ENCODE peak calls at places on chromosomes 4 and X, in eight cellular contexts. F is Calu3, H is BJ, B is fibroblast of the aortic adventitia, G is fibroblast of lung, M is heart right ventricle, J is MCF 10A, P is glutamatergic neuron. O is an unnamed sample.
A peak's percentile ranks its signal among the peaks of the same experiment; 100 is the strongest.

GRCh38 chr4:102623622-102624021 is 122.5 kb downstream of the NFKB1 start:
- DNase-seq in F (peak; percentile 37), H (no peak), B (peak; percentile 67), G (peak; percentile 59), M (no peak), J (peak; percentile 48), P (no peak), O (peak; percentile 56)

GRCh38 chrX:146186540-146186939 is 368.9 kb downstream of the SLITRK2 start:
- DNase-seq in F (no peak), H (no peak), B (no peak), G (no peak), M (peak; percentile 9), J (peak; percentile 33), P (no peak), O (no peak)

GRCh38 chrX:149720021-149720689 is 8.3 kb downstream of the MAGEA11 start:
- DNase-seq in F (peak; percentile 7), H (no peak), B (no peak), G (no peak), M (no peak), J (no peak), P (no peak), O (no peak)

GRCh38 chr4:67327245-67327860 is 217.9 kb downstream of the CENPC start:
- DNase-seq in F (peak; percentile 49), H (no peak), B (peak; percentile 73), G (peak; percentile 47), M (no peak), J (peak; percentile 78), P (peak; percentile 71), O (peak; percentile 70)

GRCh38 chrX:45709381-45709780 is 508.7 kb upstream of the DIPK2B start:
- DNase-seq in F (no peak), H (no peak), B (no peak), G (no peak), M (no peak), J (no peak), P (no peak), O (peak; percentile 47)

GRCh38 chr4:68152411-68152810 is 22.7 kb upstream of the TMPRSS11F start:
- DNase-seq in F (no peak), H (no peak), B (peak; percentile 41), G (no peak), M (no peak), J (peak; percentile 67), P (no peak), O (peak; percentile 12)

GRCh38 chrX:66039916-66040315 is at the start of gene VSIG4:
- DNase-seq in F (no peak), H (no peak), B (no peak), G (no peak), M (no peak), J (no peak), P (no peak), O (no peak)

GRCh38 chr4:150078041-150078995 is at the start of gene DCLK2:
- DNase-seq in F (peak; percentile 33), H (peak; percentile 68), B (peak; percentile 92), G (peak; percentile 84), M (peak; percentile 88), J (peak; percentile 63), P (peak; percentile 82), O (peak; percentile 74)

GRCh38 chr4:175789632-175790031 is 22.4 kb downstream of the GPM6A start:
- DNase-seq in F (no peak), H (no peak), B (no peak), G (no peak), M (no peak), J (no peak), P (no peak), O (no peak)

GRCh38 chrX:46244451-46244850 is 300.8 kb downstream of the ZNF674 start:
- DNase-seq in F (no peak), H (no peak), B (peak; percentile 66), G (no peak), M (no peak), J (no peak), P (no peak), O (no peak)

GRCh38 chr4:1411436-1412375 is 5.5 kb upstream of the NKX1-1 start:
- DNase-seq in F (no peak), H (no peak), B (no peak), G (no peak), M (no peak), J (no peak), P (peak; percentile 22), O (no peak)

GRCh38 chr4:472881-473574 is 25.9 kb downstream of the ZNF721 start:
- DNase-seq in F (no peak), H (no peak), B (peak; percentile 11), G (peak; percentile 19), M (no peak), J (peak; percentile 11), P (peak; percentile 32), O (peak; percentile 17)

GRCh38 chr4:112167790-112168189 is 22.5 kb downstream of the FAM241A start:
- DNase-seq in F (no peak), H (no peak), B (no peak), G (no peak), M (no peak), J (no peak), P (no peak), O (peak; percentile 21)

GRCh38 chrX:16867947-16868346 is 2.2 kb downstream of the RBBP7 start:
- DNase-seq in F (no peak), H (no peak), B (no peak), G (no peak), M (no peak), J (no peak), P (no peak), O (no peak)

GRCh38 chr4:77022581-77023133 is 53.1 kb downstream of the CCNI start:
- DNase-seq in F (no peak), H (peak; percentile 71), B (peak; percentile 80), G (no peak), M (no peak), J (no peak), P (peak; percentile 55), O (peak; percentile 81)

GRCh38 chr4:152165146-152165545 is 370.7 kb downstream of the FBXW7 start:
- DNase-seq in F (no peak), H (peak; percentile 2), B (no peak), G (no peak), M (no peak), J (no peak), P (no peak), O (no peak)

GRCh38 chrX:77415161-77415560 is 32.0 kb upstream of the FGF16 start:
- DNase-seq in F (no peak), H (no peak), B (peak; percentile 82), G (no peak), M (no peak), J (no peak), P (no peak), O (peak; percentile 6)

GRCh38 chr4:73487233-73487632 is 5.7 kb downstream of the AFM start:
- DNase-seq in F (no peak), H (no peak), B (no peak), G (no peak), M (no peak), J (no peak), P (no peak), O (no peak)

GRCh38 chr4:2949782-2950125 is 13.5 kb downstream of the NOP14 start:
- DNase-seq in F (no peak), H (no peak), B (no peak), G (no peak), M (no peak), J (no peak), P (no peak), O (no peak)

GRCh38 chrX:68658530-68658929 is 11.1 kb downstream of the STARD8 start:
- DNase-seq in F (no peak), H (no peak), B (no peak), G (peak; percentile 70), M (peak; percentile 58), J (no peak), P (peak; percentile 20), O (peak; percentile 57)

GRCh38 chr4:141933978-141934377 is 297.6 kb downstream of the IL15 start:
- DNase-seq in F (no peak), H (no peak), B (no peak), G (no peak), M (no peak), J (peak; percentile 6), P (no peak), O (no peak)

DNA sequence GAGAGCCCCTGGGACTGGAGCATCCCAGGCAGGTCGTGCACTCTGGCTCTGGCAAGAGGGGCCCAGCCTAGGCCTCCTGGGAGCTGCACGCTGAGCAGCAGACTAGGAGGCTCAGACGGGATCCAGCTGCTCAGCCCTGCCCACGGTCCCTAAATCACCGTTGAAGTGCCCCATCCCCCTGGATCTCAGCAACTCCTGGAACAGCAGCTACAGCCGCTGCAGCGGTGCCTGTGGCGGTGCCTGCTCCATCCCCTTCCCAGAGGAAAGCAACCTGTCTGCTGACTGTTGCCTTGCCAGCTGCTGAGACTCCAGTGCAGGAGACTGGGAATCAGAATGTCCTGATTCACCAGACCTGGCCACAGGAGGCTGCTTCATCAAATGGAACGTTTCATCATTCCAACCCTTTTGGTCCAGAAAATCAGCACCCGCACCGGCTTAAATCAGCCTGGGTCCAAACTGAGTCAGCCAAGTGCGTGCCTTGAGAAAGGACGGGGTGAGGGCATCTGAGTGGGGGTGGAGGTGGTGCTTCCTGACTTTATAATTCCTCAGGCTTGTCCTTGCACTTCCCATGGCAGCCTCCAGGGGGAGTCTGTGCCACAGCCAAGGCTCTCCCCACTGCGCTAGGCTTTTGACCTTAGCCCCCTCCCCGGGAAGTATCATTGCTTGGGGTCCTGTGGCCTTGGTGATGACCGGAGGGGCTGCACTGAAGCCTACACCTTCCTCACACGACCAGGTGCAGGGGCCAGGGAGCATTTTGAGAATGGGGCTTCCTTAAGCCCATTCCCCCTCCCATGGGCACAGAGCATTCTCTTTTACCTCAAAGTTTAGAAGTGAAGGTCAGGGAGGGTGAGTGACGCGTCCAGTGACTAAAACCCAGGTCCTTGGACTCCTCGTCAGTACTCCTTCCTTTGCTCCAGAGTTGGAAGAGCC is 6.5 kb downstream of the ZNF185 start:
- DNase-seq in F (peak; percentile 61), H (no peak), B (peak; percentile 48), G (peak; percentile 46), M (peak; percentile 22), J (peak; percentile 60), P (peak; percentile 66), O (peak; percentile 58)
- TF ChIP-seq CTCF in F (peak; percentile 66), H (peak; percentile 81), B (peak; percentile 84), G (peak; percentile 68), M (peak; percentile 61), J (peak; percentile 68), P (peak; percentile 81), O (peak; percentile 85)

GRCh38 chr4:183838987-183839712 is 66.0 kb upstream of the STOX2 start:
- DNase-seq in F (no peak), H (no peak), B (peak; percentile 42), G (peak; percentile 53), M (no peak), J (peak; percentile 43), P (no peak), O (peak; percentile 32)
- TF ChIP-seq CTCF in F (no peak), H (no peak), B (no peak), G (peak; percentile 34), M (peak; percentile 41), J (peak; percentile 31), P (no peak), O (no peak)

DNA sequence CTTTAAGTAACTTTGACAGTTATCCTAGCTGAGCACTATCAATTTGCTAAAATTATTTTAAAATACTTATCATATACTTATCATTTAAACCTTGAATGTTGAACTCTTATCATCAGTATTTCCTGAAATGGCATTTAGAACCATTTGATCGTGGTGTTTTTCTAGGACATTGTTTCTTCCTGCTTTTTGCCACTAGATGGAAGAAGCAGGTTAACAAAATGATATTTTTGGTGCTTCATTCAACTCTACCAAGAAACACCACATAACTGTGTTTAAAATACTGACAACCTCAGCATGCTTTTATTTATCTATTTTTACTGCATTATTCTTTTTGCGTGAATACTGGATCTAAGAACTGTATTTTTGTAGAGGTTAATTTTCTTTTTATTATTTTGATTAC is 44.6 kb downstream of the C4orf33 start:
- DNase-seq in F (no peak), H (no peak), B (peak; percentile 2), G (peak; percentile 2), M (no peak), J (no peak), P (no peak), O (no peak)
- TF ChIP-seq CTCF in F (no peak), H (peak; percentile 8), B (no peak), G (no peak), M (no peak), J (no peak), P (no peak), O (peak; percentile 6)

GRCh38 chr4:117085185-117085701 is at the start of gene TRAM1L1:
- DNase-seq in F (peak; percentile 65), H (peak; percentile 7), B (peak; percentile 42), G (peak; percentile 80), M (peak; percentile 65), J (peak; percentile 40), P (peak; percentile 94), O (peak; percentile 66)
- TF ChIP-seq CTCF in F (no peak), H (peak; percentile 24), B (peak; percentile 8), G (no peak), M (no peak), J (no peak), P (no peak), O (no peak)